ENCODE peak calls at places on chromosomes 2 and 18, in nine cellular contexts. X is tibial nerve, U is mammary epithelial cell, Y is body of pancreas, M is Peyer's patch, K is upper lobe of left lung, P is uterus, R is aorta, D is cardiac muscle cell. H is an unnamed sample.

GRCh38 chr2:17969661-17970060 is 91.2 kb downstream of the KCNS3 start:
- DNase-seq in P (no peak), U (no peak), R (no peak), X (no peak), Y (no peak), D (no peak), M (no peak), K (no peak), H (no peak)

GRCh38 chr2:203869610-203870042 is 2.1 kb downstream of the CTLA4 start:
- DNase-seq in M (peak; percentile 39), D (no peak), K (no peak), X (no peak), P (no peak), U (no peak), R (no peak), Y (no peak), H (no peak)

GRCh38 chr18:5720132-5720531 is 175.2 kb downstream of the TMEM200C start:
- DNase-seq in P (no peak), R (no peak), Y (no peak), K (no peak), D (no peak), X (no peak), U (no peak), M (no peak), H (no peak)

GRCh38 chr2:16121231-16121985 is 181.1 kb downstream of the MYCN start:
- DNase-seq in P (no peak), K (no peak), U (no peak), R (no peak), M (no peak), D (no peak), X (no peak), Y (no peak), H (no peak)

GRCh38 chr2:66553370-66553769 is 118.4 kb downstream of the MEIS1 start:
- DNase-seq in X (peak; percentile 39), D (peak; percentile 34), M (no peak), U (no peak), Y (peak; percentile 69), K (no peak), P (no peak), R (peak; percentile 90), H (no peak)

GRCh38 chr2:152562208-152562884 is 154.9 kb downstream of the PRPF40A start:
- DNase-seq in Y (no peak), D (no peak), P (no peak), M (no peak), K (no peak), X (no peak), R (no peak), U (no peak), H (peak; percentile 58)

GRCh38 chr2:133240505-133241230 is 327.6 kb downstream of the NCKAP5 start:
- DNase-seq in K (no peak), M (no peak), X (no peak), D (no peak), Y (no peak), U (no peak), R (no peak), P (no peak), H (no peak)

GRCh38 chr2:81334046-81334445 is 1029.5 kb upstream of the LRRTM1 start:
- DNase-seq in Y (no peak), R (no peak), P (no peak), K (no peak), M (no peak), D (no peak), U (no peak), X (no peak), H (no peak)

GRCh38 chr2:190443778-190444481 is 35.8 kb downstream of the MFSD6 start:
- DNase-seq in Y (no peak), U (peak; percentile 13), M (no peak), K (no peak), P (no peak), X (no peak), R (no peak), D (peak; percentile 59), H (no peak)

GRCh38 chr2:234939976-234940375 is 11.8 kb upstream of the SH3BP4 start:
- DNase-seq in P (no peak), Y (no peak), M (no peak), X (no peak), D (no peak), K (no peak), R (no peak), U (no peak), H (no peak)

GRCh38 chr2:168679741-168680140 is 122.7 kb upstream of the NOSTRIN start:
- DNase-seq in R (no peak), Y (no peak), U (no peak), K (no peak), X (no peak), P (no peak), M (no peak), D (peak; percentile 33), H (no peak)

GRCh38 chr2:188601391-188601790 is 309.7 kb downstream of the GULP1 start:
- DNase-seq in K (no peak), D (no peak), R (no peak), P (no peak), X (no peak), U (no peak), M (no peak), Y (no peak), H (no peak)

GRCh38 chr2:38465789-38466127 is 88.7 kb upstream of the ATL2 start:
- DNase-seq in Y (peak; percentile 15), K (no peak), D (peak; percentile 25), R (no peak), U (peak; percentile 34), X (peak; percentile 11), P (no peak), M (peak; percentile 21), H (peak; percentile 58)

GRCh38 chr2:205199451-205199850 is 482.9 kb upstream of the NRP2 start:
- DNase-seq in Y (no peak), U (no peak), D (no peak), X (no peak), M (no peak), R (no peak), P (no peak), K (no peak), H (no peak)

GRCh38 chr2:160472839-160473251 is 20.8 kb downstream of the RBMS1 start:
- DNase-seq in K (no peak), P (no peak), M (no peak), D (no peak), Y (no peak), X (no peak), R (no peak), U (no peak), H (no peak)

GRCh38 chr2:96097951-96098823 is 18.2 kb downstream of the ADRA2B start:
- DNase-seq in K (no peak), X (peak; percentile 3), Y (no peak), M (no peak), D (no peak), P (no peak), R (peak; percentile 57), U (no peak), H (no peak)

GRCh38 chr2:10716581-10716980 is 4.8 kb upstream of the ATP6V1C2 start:
- DNase-seq in R (no peak), K (no peak), Y (no peak), U (no peak), D (no peak), P (no peak), M (no peak), X (no peak), H (no peak)

GRCh38 chr2:3114406-3115185 is 263.0 kb downstream of the EIPR1 start:
- DNase-seq in D (no peak), U (no peak), Y (no peak), P (no peak), X (no peak), K (no peak), R (no peak), M (no peak), H (no peak)

GRCh38 chr2:64137567-64137966 is 6.7 kb downstream of the PELI1 start:
- DNase-seq in R (no peak), K (no peak), Y (no peak), D (peak; percentile 27), M (no peak), P (no peak), U (no peak), X (no peak), H (no peak)

DNA sequence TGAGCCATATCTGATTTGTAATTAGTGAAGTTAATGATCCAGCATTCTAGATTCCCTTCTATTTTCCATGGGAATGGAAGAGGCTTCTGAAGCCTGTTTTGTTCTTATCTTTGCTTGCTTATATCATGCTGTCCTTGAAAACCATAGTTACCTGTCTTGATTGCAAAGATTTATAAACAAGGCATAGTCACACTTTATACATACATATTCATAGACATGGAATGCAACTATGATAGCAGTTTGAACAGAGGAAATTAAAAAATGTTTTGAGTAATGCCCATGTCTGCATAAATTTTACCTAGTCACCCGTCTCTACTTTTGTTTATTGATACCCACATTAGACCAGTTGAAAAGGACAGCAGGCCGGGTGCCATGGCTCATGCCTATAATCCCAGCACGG is 289.0 kb downstream of the PTPRM start:
- DNase-seq in P (no peak), Y (no peak), D (no peak), M (no peak), X (no peak), U (peak; percentile 50), R (no peak), K (no peak), H (no peak)
- H3K4me1 ChIP-seq in P (no peaks in the 10 kb centered on the region), Y (peaks cover 8% of the 10 kb centered on the region), D (peaks cover 45% of the 10 kb centered on the region), M (no peaks in the 10 kb centered on the region), X (no peaks in the 10 kb centered on the region), U (peaks cover 22% of the 10 kb centered on the region), R (peaks cover 2% of the 10 kb centered on the region), K (peaks cover 23% of the 10 kb centered on the region), H (peaks cover 3% of the 10 kb centered on the region)

GRCh38 chr2:105886680-105887079 is 142.0 kb downstream of the NCK2 start:
- DNase-seq in D (no peak), K (no peak), R (no peak), Y (no peak), P (no peak), U (no peak), X (no peak), M (no peak), H (peak; percentile 48)
- H3K27ac ChIP-seq in D (no peak overlapping the region), K (no peak overlapping the region), R (peak overlapping the region; percentile 17), Y (peak overlapping the region; percentile 65), P (no peak overlapping the region), U (no peak overlapping the region), X (no peak overlapping the region), M (no peak overlapping the region), H (no peak overlapping the region)

DNA sequence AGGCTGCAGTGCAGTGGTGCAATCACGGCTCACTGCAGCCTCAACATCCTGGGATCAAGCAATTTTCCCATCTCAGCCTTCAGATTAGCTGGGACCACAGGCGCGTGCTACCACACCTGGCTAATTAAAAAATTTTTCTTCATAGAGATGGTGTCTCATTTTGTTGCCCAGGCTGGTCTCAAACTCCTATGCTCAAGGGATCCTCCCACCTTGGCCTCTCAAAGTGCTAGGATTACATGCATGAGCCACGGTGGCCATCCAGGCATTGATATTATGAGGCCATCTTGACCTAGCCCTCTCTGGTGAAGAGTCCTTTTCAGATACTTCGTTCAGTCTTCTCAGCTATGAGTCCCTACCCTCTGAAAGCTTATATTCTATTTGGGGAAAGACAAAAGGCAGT is 1.1 kb upstream of the CASP8 start:
- DNase-seq in U (no peak), P (no peak), X (no peak), Y (no peak), K (no peak), M (no peak), R (no peak), D (peak; percentile 7), H (no peak)
- H3K4me1 ChIP-seq in U (peaks cover 24% of the 10 kb centered on the region), P (no peaks in the 10 kb centered on the region), X (peaks cover 12% of the 10 kb centered on the region), Y (peaks cover 16% of the 10 kb centered on the region), K (peaks cover 51% of the 10 kb centered on the region), M (peaks cover 20% of the 10 kb centered on the region), R (no peaks in the 10 kb centered on the region), D (peaks cover 3% of the 10 kb centered on the region), H (peaks cover 7% of the 10 kb centered on the region)

DNA sequence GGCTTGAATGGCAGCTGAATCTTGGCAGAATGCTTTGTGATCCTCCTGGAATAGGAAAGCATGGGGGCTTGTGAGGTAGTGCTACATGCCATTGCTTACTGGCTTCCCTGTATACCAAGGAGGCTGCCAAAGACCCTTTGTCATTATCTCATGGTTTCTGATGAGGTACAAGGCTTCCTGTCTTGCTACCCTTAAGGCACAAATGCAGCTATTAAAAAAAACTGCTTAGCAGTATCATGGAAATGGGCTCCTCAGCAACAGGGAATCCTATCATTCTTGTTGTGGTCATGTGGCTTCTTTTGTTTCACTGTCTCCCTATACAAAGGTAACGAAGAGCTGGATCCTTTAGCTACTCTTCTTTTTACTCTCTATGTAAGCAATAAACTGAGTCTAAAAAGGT is 6.6 kb upstream of the KANSL1L start:
- DNase-seq in K (no peak), X (no peak), P (no peak), Y (no peak), R (no peak), D (no peak), M (no peak), U (no peak), H (no peak)
- H3K27ac ChIP-seq in K (no peak overlapping the region), X (no peak overlapping the region), P (no peak overlapping the region), Y (no peak overlapping the region), R (no peak overlapping the region), D (no peak overlapping the region), M (no peak overlapping the region), U (no peak overlapping the region), H (no peak overlapping the region)